ENCODE peak calls at places on chromosome 17, in four cellular contexts. P is GM23338, H is stomach, T is AG09309. G is an unnamed sample.

GRCh38 chr17:68289473-68289872 is 1.5 kb downstream of the SLC16A6 start:
- DNase-seq in P (no peak), H (no peak), T (peak; percentile 29), G (no peak)

GRCh38 chr17:82449136-82449882 is 1.2 kb downstream of the CYBC1 start:
- DNase-seq in P (peak; percentile 82), H (peak; percentile 54), T (no peak), G (no peak)

GRCh38 chr17:81844887-81845286 is 10.0 kb upstream of the PPP1R27 start:
- DNase-seq in P (no peak), H (no peak), T (no peak), G (no peak)

GRCh38 chr17:20975566-20975965 is 67.2 kb downstream of the USP22 start:
- DNase-seq in P (no peak), H (no peak), T (no peak), G (no peak)

GRCh38 chr17:50212121-50212843 is 10.9 kb upstream of the COL1A1 start:
- DNase-seq in P (no peak), H (no peak), T (peak; percentile 94), G (no peak)

GRCh38 chr17:82198092-82198491 is 14.6 kb downstream of the CCDC57 start:
- DNase-seq in P (no peak), H (no peak), T (no peak), G (no peak)

GRCh38 chr17:78624461-78625216 is 47.4 kb upstream of the DNAH17 start:
- DNase-seq in P (no peak), H (no peak), T (no peak), G (no peak)

GRCh38 chr17:82297280-82297803 is 20.1 kb downstream of the CD7 start:
- DNase-seq in P (no peak), H (peak; percentile 87), T (no peak), G (no peak)

GRCh38 chr17:76397184-76397583 is 12.8 kb downstream of the SPHK1 start:
- DNase-seq in P (no peak), H (no peak), T (no peak), G (no peak)

GRCh38 chr17:30926516-30926915 is 4.8 kb downstream of the ADAP2 start:
- DNase-seq in P (no peak), H (no peak), T (no peak), G (no peak)

GRCh38 chr17:34499576-34499975 is 79.8 kb upstream of the TMEM132E start:
- DNase-seq in P (peak; percentile 91), H (no peak), T (no peak), G (no peak)

GRCh38 chr17:21089145-21089544 is 37.6 kb upstream of the DHRS7B start:
- DNase-seq in P (no peak), H (no peak), T (peak; percentile 29), G (no peak)

GRCh38 chr17:60535382-60536279 is 9.6 kb upstream of the APPBP2 start:
- DNase-seq in P (no peak), H (no peak), T (no peak), G (peak; percentile 62)

GRCh38 chr17:19457830-19458271 is 46.8 kb downstream of the RNF112 start:
- DNase-seq in P (peak; percentile 59), H (no peak), T (no peak), G (no peak)

GRCh38 chr17:52957411-52957810 is 798.9 kb upstream of the CA10 start:
- DNase-seq in P (no peak), H (no peak), T (no peak), G (no peak)

GRCh38 chr17:28056276-28056620 is 13.8 kb downstream of the NLK start:
- DNase-seq in P (no peak), H (no peak), T (no peak), G (no peak)

GRCh38 chr17:73566905-73567782 is 77.1 kb downstream of the SDK2 start:
- DNase-seq in P (peak; percentile 94), H (no peak), T (no peak), G (no peak)

GRCh38 chr17:65431116-65431515 is 130.3 kb downstream of the AXIN2 start:
- DNase-seq in P (no peak), H (no peak), T (no peak), G (no peak)

GRCh38 chr17:65434878-65435277 is 126.6 kb downstream of the AXIN2 start:
- DNase-seq in P (no peak), H (no peak), T (no peak), G (no peak)

GRCh38 chr17:65434251-65434650 is 127.2 kb downstream of the AXIN2 start:
- DNase-seq in P (no peak), H (no peak), T (no peak), G (no peak)

GRCh38 chr17:65433592-65433991 is 127.9 kb downstream of the AXIN2 start:
- DNase-seq in P (no peak), H (no peak), T (no peak), G (no peak)

GRCh38 chr17:65433157-65433556 is 128.3 kb downstream of the AXIN2 start:
- DNase-seq in P (no peak), H (no peak), T (no peak), G (no peak)
- TF ChIP-seq CTCF in P (no peak), H (no peak), T (no peak), G (no peak)

DNA sequence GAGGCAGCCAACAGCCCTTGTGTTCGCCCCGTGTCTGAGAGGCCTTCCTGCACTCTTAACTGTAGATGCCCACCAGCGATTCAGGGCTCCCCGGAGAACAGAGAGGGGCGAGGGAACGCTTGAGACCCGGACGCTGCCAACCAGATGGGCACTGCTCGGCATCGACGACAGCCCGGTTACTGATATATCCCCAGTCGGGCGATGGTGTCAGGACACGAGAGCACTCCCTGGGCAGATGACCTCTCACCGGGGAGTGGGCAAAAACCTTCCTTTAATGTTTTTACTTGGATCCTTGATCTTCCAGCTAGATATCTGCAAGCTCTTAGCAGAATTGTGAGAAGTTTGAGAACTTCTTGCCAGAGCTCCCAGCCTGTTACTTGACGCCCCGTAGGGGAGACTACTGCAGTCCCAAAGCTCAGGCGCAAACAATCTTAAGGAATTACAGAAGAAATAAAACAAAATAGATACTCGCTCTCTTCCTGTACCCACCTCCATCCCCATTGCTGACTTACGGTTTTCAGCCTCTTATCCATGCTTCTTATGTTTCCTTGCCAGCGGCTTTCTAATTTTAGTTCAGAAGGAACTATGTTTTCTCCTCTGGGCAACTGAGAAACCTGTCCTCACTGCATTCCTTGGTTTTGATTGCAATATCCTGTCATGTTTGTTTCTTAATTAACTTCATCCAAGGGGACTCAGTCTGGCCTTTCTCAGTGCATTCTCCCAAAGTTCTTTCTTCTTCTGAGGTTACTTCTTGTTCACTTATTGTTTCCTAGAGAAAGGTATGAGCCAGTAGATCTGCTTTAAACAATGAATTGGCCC is 845 bp downstream of the SP2 start:
- DNase-seq in P (no peak), H (no peak), T (no peak), G (no peak)
- TF ChIP-seq CTCF in P (no peak), H (no peak), T (no peak), G (no peak)

DNA sequence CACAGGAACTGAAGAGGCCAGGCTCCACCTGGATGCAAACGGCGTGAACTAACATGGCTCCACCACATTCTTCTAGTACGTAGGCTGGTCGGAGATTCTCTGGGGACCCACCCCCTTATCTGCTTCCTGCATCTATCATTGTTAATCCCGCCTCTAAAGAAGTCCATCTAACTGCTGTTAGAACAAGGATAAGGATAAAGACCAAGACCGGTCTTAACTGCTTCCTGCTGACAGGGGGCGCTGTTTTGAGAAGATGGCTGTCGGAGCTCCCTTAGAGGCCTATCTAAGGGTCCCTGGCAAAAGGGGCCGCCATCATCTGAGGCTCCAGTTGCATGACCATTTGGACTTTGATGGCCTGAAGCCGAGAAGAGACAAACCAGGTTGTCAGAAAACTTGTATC is 25.8 kb upstream of the TNFSF12 start:
- DNase-seq in P (peak; percentile 94), H (peak; percentile 43), T (no peak), G (no peak)
- TF ChIP-seq CTCF in P (peak; percentile 79), H (no peak), T (peak; percentile 45), G (peak; percentile 31)

GRCh38 chr17:17841620-17842025 is 4.8 kb upstream of the SREBF1 start:
- DNase-seq in P (no peak), H (peak; percentile 57), T (no peak), G (no peak)
- TF ChIP-seq CTCF in P (no peak), H (no peak), T (no peak), G (no peak)

GRCh38 chr17:57086069-57086930 is 1.3 kb downstream of the AKAP1 start:
- DNase-seq in P (peak; percentile 65), H (peak; percentile 50), T (no peak), G (no peak)

GRCh38 chr17:57085448-57086068 is 512 bp downstream of the AKAP1 start:
- DNase-seq in P (peak; percentile 60), H (peak; percentile 80), T (no peak), G (no peak)

GRCh38 chr17:57084361-57084801 is 665 bp upstream of the AKAP1 start:
- DNase-seq in P (no peak), H (no peak), T (no peak), G (no peak)

GRCh38 chr17:57088298-57088697 is 3.3 kb downstream of the AKAP1 start:
- DNase-seq in P (no peak), H (no peak), T (no peak), G (no peak)

DNA sequence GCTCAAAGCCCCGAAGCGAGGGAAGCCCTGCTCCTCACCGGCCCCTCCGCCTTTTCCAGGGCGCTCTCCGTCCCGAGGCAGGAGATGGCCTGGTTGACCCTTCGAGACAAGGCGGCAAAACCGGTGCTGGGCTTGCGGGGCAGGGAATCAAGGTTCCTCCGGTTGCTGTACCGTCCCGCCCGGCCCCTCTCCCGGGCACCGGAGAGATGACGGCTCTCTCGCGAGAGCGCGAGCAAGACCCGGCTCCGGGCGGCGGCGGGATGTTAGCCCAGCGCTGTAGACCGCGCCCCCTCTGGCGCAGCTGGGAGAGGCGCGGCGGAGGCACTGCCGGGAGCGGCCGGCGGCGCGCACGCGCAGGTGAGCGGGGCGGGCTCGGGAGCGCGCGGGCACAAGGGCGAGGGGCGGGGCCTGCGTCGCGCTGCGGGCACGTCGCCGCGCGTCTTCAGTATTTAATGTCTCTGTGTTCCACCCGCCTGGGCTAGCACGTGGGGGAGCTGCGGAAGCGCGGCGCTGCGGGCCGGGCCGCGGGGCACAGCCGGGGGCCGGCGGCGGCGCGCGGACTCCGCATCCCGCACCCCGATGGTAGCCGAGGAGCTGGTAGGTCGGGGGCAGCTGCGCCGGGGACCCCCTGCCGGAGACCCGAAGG is at the start of gene AKAP1:
- DNase-seq in P (peak; percentile 98), H (peak; percentile 98), T (peak; percentile 46), G (peak; percentile 86)
- TF ChIP-seq CTCF in P (peak; percentile 55), H (no peak), T (peak; percentile 2), G (no peak)

DNA sequence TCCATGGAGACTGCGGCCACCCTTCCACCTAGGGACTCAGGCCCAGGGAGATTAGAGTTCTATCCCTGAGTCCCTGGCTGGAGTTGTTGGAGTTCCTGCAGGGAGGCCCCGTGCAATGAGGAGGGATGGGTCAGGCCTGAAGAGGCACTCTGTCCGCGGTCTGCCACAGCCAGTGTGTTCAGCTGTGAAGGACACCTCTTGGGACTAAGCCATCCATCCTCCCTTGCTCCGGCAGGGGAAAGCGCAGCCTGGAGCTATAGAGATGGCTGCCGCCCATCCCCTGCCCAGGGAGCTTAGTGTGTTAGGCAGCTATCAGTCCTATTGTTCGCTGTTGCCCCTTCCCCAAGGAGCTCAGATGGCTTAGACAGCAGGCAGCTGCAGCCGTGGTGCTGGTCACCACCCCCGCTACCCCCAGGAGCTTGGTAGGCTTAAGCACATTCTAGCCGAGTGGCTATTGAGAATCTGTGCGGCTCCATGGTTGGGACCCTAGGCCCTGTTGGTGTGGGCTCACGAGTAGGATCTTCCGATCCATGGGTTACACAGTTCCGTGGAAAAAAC is 141.3 kb downstream of the CYB561 start:
- DNase-seq in P (no peak), H (no peak), T (no peak), G (no peak)
- TF ChIP-seq CTCF in P (no peak), H (no peak), T (no peak), G (no peak)

GRCh38 chr17:12342609-12343248 is 322.1 kb downstream of the MAP2K4 start:
- DNase-seq in P (peak; percentile 86), H (peak; percentile 62), T (no peak), G (no peak)
- TF ChIP-seq CTCF in P (peak; percentile 81), H (no peak), T (peak; percentile 71), G (peak; percentile 38)

G was measured in AG09319.